ENCODE peak calls at places on chromosomes 3 and 15, in eight cellular contexts. H, E, U, M, I, N, T and A are unnamed samples. For H3K4me1, the result is how much of the 10 kb centered on the place peaks cover.

GRCh38 chr3:176347424-176348146 is 849.7 kb downstream of the TBL1XR1 start:
- ATAC-seq in H (no peak), E (no peak), U (no peak), M (no peak), I (no peak), N (no peak), T (no peak), A (no peak)

GRCh38 chr3:12725436-12725835 is 33.6 kb downstream of the TMEM40 start:
- ATAC-seq in H (no peak), E (no peak), U (no peak), M (no peak), I (no peak), N (no peak), T (no peak), A (no peak)

GRCh38 chr3:58022490-58022889 is 14.3 kb downstream of the FLNB start:
- ATAC-seq in H (no peak), E (no peak), U (no peak), M (no peak), I (no peak), N (no peak), T (no peak), A (no peak)

GRCh38 chr3:15798533-15799245 is 910 bp upstream of the ANKRD28 start:
- ATAC-seq in H (no peak), E (no peak), U (no peak), M (no peak), I (no peak), N (no peak), T (no peak), A (no peak)

GRCh38 chr3:56303508-56303907 is 164.8 kb downstream of the ERC2 start:
- ATAC-seq in H (peak), E (peak), U (peak), M (peak), I (no peak), N (peak), T (peak), A (no peak)

GRCh38 chr3:196326936-196327335 is 8.9 kb upstream of the DYNLT2B start:
- ATAC-seq in H (no peak), E (no peak), U (no peak), M (no peak), I (no peak), N (no peak), T (peak), A (no peak)

GRCh38 chr3:70526966-70527515 is 214.6 kb upstream of the MDFIC2 start:
- ATAC-seq in H (no peak), E (no peak), U (no peak), M (no peak), I (no peak), N (no peak), T (no peak), A (no peak)

GRCh38 chr15:49979705-49980382 is 139.2 kb downstream of the ATP8B4 start:
- ATAC-seq in H (no peak), E (no peak), U (no peak), M (no peak), I (no peak), N (no peak), T (no peak), A (no peak)

GRCh38 chr3:20043398-20043797 is 3.2 kb downstream of the KAT2B start:
- ATAC-seq in H (peak), E (peak), U (no peak), M (peak), I (no peak), N (no peak), T (no peak), A (peak)

GRCh38 chr3:138112362-138112761 is 3.0 kb downstream of the DZIP1L start:
- ATAC-seq in H (no peak), E (no peak), U (no peak), M (no peak), I (no peak), N (no peak), T (no peak), A (no peak)

GRCh38 chr3:180306691-180307090 is 270.0 kb upstream of the PEX5L start:
- ATAC-seq in H (no peak), E (no peak), U (no peak), M (no peak), I (peak), N (no peak), T (peak), A (no peak)
- H3K4me1 ChIP-seq in H (under half), E (under half), U (under half), M (under half), I (under half), N (under half), T (under half), A (under half)

DNA sequence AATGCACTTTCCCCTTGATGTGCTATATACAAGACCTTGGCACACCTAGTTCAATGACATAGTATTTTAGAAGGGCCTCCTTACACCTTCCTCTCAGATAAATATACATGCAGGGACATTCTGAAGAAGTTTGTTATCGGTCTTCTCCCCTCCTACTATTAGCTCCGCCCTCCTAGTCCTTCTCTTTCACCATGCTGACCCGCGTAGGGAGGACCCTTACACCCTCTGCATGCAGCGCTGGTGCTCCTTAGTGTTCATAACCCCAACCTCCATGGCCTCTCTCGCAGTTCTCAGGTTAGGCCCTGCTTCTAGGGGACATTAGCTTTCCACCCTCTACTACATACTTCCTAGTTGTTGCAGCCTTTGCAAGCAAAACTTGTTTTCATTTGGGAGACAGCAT is 146.4 kb downstream of the PGPEP1L start:
- ATAC-seq in H (no peak), E (no peak), U (no peak), M (no peak), I (no peak), N (peak), T (no peak), A (no peak)
- H3K4me1 ChIP-seq in H (under half), E (under half), U (under half), M (under half), I (under half), N (half or more), T (half or more), A (half or more)

DNA sequence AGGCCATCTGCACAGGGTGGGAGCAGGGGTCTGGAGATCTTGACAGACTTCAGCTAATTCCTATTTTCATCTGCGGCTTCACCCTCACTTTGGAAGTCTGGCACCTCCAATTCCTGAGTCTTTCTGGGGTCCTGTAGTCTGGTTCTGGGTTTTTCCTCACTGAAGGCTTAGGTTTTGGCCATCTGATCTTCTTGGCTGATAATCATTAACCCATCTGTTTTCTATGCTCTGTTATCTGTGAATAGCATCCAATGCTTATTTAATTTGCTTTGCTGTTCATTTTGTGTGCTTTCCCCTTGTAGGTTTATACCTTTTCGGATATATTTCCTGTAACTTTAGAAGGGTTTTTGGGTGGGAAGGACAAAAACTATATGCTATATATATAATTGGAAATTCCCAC is 17.6 kb downstream of the TATDN2 start:
- ATAC-seq in H (no peak), E (no peak), U (no peak), M (no peak), I (no peak), N (no peak), T (no peak), A (no peak)
- H3K4me1 ChIP-seq in H (under half), E (under half), U (under half), M (under half), I (under half), N (under half), T (under half), A (under half)

DNA sequence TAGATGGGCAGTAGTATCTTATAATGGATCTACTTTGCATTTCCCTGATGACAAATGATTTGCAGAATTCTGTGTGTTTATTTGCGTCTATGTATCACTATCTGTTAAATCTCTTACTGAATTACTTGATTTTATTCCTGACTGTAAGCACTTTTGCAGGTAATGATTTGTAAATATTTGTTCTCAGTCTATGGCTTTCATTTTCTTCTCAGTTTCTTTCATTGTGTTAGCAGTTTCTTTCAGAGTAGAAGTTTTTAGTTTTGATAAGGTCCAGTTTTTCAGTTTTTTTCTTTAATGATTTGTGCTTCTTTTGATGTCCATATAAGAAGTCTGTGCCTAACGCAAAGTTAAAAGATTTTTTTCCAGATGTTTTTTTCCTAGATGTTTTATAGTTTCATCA is 12.9 kb downstream of the SLC25A36 start:
- ATAC-seq in H (no peak), E (no peak), U (no peak), M (no peak), I (no peak), N (no peak), T (no peak), A (no peak)
- H3K4me1 ChIP-seq in H (under half), E (under half), U (under half), M (under half), I (under half), N (under half), T (under half), A (under half)